ENCODE peak calls at places on chromosomes 12 and 14, in seven cellular contexts. T is HepG2, M is HCT116, N is SK-N-SH, G is K562, D is GM12878, S is H1. F is an unnamed sample.

GRCh38 chr12:57889541-57889989 is 43.0 kb upstream of the CTDSP2 start:
- DNase-seq in G (no peak), N (no peak), D (no peak), T (no peak), S (no peak), M (no peak), F (no peak)

GRCh38 chr12:113898466-113898865 is 67.7 kb downstream of the RBM19 start:
- DNase-seq in S (no peak), M (no peak), N (no peak), T (no peak), G (no peak), D (no peak), F (no peak)

GRCh38 chr12:63919758-63920157 is 75.3 kb downstream of the SRGAP1 start:
- DNase-seq in G (no peak), N (no peak), T (no peak), M (no peak), S (no peak), D (no peak), F (no peak)

GRCh38 chr12:20415641-20416040 is 47.3 kb downstream of the PDE3A start:
- DNase-seq in T (no peak), D (no peak), N (no peak), M (no peak), S (no peak), G (no peak), F (no peak)

GRCh38 chr12:21502164-21502496 is 541 bp downstream of the GOLT1B start:
- DNase-seq in D (peak), G (no peak), N (no peak), S (no peak), M (no peak), T (peak), F (peak)

GRCh38 chr14:76305474-76305826 is 70.5 kb upstream of the ESRRB start:
- DNase-seq in M (no peak), N (no peak), D (no peak), S (peak), G (no peak), T (no peak), F (no peak)

GRCh38 chr12:47160296-47161244 is 80.8 kb upstream of the AMIGO2 start:
- DNase-seq in G (no peak), D (no peak), N (no peak), M (no peak), S (no peak), T (no peak), F (no peak)

GRCh38 chr12:14836336-14837210 is 6.8 kb downstream of the ART4 start:
- DNase-seq in S (no peak), M (no peak), T (peak), D (no peak), G (no peak), N (no peak), F (no peak)

GRCh38 chr12:88914967-88915366 is 334.7 kb upstream of the KITLG start:
- DNase-seq in S (no peak), T (no peak), G (no peak), N (no peak), M (no peak), D (no peak), F (no peak)

GRCh38 chr12:12445882-12446181 is 89.0 kb downstream of the BORCS5 start:
- DNase-seq in N (no peak), G (no peak), M (no peak), T (no peak), S (peak), D (no peak), F (no peak)

GRCh38 chr12:121712462-121713256 is at the start of gene TMEM120B:
- DNase-seq in N (peak), M (no peak), D (no peak), T (peak), G (peak), S (peak), F (peak)

GRCh38 chr12:125341422-125341821 is 276.2 kb downstream of the AACS start:
- DNase-seq in N (no peak), M (no peak), G (no peak), D (no peak), S (no peak), T (no peak), F (no peak)

GRCh38 chr12:52182456-52182855 is 9.4 kb downstream of the KRT80 start:
- DNase-seq in N (no peak), S (no peak), G (no peak), M (no peak), D (no peak), T (no peak), F (no peak)

GRCh38 chr14:71423481-71423880 is 508.7 kb upstream of the RGS6 start:
- DNase-seq in S (no peak), N (no peak), D (no peak), M (no peak), T (no peak), G (no peak), F (no peak)

GRCh38 chr14:103624860-103625259 is 4.2 kb upstream of the KLC1 start:
- DNase-seq in G (no peak), D (no peak), M (peak), T (peak), S (no peak), N (peak), F (no peak)

GRCh38 chr14:93951798-93952540 is 24.4 kb downstream of the ASB2 start:
- DNase-seq in S (no peak), G (no peak), T (no peak), N (no peak), M (no peak), D (no peak), F (no peak)

GRCh38 chr12:46724020-46724419 is 101.8 kb downstream of the SLC38A4 start:
- DNase-seq in M (no peak), S (no peak), G (no peak), T (no peak), D (no peak), N (no peak), F (no peak)

GRCh38 chr12:103877288-103877687 is 36.3 kb upstream of the NT5DC3 start:
- DNase-seq in N (no peak), S (no peak), T (no peak), D (no peak), M (no peak), G (no peak), F (no peak)
- TF ChIP-seq JUND in N (no peak), S (no peak), T (no peak), D (no peak), M (no peak), G (no peak), F (no peak)

DNA sequence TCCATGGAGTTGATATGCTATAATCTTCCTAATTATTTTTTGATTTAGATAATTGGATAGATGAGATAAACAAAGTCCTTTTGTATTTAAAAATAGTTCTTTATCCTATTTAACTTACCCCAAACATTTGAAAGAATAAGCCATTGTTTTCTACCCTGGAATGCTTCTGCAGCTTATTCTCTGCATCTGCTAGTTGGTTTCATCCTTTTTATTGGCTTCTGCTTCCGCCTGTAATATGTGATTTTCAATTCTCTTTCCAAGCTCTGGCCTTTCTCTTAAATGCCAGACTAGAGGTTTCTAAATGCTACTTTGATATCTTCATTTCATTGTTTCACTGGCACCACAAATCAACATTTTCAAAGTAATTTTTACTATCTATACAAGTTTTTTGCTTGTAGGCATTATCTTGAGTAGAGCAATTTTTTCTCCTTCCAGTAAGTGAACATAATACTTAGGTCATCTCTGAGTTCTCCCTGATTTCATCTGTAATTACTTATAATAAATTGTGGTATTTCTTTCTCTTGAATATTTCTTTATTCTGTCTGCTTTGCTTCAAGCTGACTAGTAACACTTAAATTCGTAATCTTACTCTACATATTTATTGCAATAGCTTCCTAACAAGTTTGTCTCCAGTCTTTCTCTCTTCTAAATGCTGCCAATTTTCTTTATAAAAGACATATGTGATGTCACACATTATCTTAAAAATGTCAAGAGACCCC is 958.4 kb downstream of the SLC6A15 start:
- DNase-seq in M (no peak), T (no peak), N (no peak), D (no peak), G (no peak), S (no peak), F (no peak)
- TF ChIP-seq JUND in M (no peak), T (no peak), N (no peak), D (no peak), G (no peak), S (no peak), F (no peak)

GRCh38 chr12:15862840-15863239 is 19.3 kb upstream of the STRAP start:
- DNase-seq in M (no peak), S (no peak), T (peak), G (no peak), N (no peak), D (no peak), F (no peak)
- TF ChIP-seq JUND in M (no peak), S (no peak), T (no peak), G (no peak), N (no peak), D (no peak), F (no peak)

DNA sequence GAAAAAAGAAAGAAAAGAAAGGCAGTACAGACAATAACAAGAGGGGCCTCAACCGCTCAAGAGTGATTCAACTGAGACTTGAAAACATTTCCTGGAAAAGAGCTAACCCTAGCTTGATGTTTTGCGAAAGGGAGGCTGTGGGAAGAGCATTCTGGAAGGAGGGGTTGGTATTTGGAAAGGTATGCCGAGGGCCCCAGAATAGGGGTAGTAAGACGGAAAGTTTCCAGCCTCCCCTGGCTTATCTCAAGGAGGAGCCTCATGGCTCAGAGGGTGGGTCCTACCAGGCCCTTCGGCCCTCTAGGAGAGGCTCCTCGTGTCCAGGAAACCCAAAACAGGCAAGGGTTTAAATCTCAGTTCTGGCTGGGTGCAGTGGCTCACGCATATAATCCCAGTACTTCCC is 8.4 kb downstream of the RNU4-2 start:
- DNase-seq in M (no peak), G (no peak), D (no peak), N (no peak), S (peak), T (no peak), F (no peak)
- TF ChIP-seq JUND in M (no peak), G (no peak), D (no peak), N (no peak), S (no peak), T (no peak), F (no peak)

GRCh38 chr12:26124491-26125450 is at the start of gene BHLHE41:
- DNase-seq in D (no peak), S (peak), T (no peak), G (peak), M (no peak), N (peak), F (peak)
- TF ChIP-seq JUND in D (no peak), S (no peak), T (no peak), G (no peak), M (no peak), N (no peak), F (no peak)

F was measured in T47D.